ENCODE peak calls at places on chromosomes 4 and X, in six cellular contexts. Y is immature natural killer cell, J is EH, Q is left lobe of liver, R is activated T-cell treated with anti-CD3 and anti-CD28 coated beads for 1 hour, I is dermis microvascular lymphatic vessel endothelial cell. U is an unnamed sample.

GRCh38 chr4:5165419-5166369 is 114.4 kb downstream of the STK32B start:
- DNase-seq in Y (no peak), J (peak), Q (no peak), R (no peak), I (peak), U (no peak)

GRCh38 chrX:17654116-17654515 is 83.2 kb upstream of the SCML1 start:
- DNase-seq in Y (peak), J (no peak), Q (no peak), R (no peak), I (no peak), U (peak)

GRCh38 chr4:46270986-46271596 is 118.8 kb downstream of the GABRA2 start:
- DNase-seq in Y (no peak), J (no peak), Q (no peak), R (no peak), I (no peak), U (no peak)

GRCh38 chrX:107574711-107575110 is 53.6 kb upstream of the PRPS1 start:
- DNase-seq in Y (no peak), J (peak), Q (no peak), R (no peak), I (no peak), U (no peak)

GRCh38 chrX:149314031-149314430 is 191.1 kb downstream of the IDS start:
- DNase-seq in Y (no peak), J (peak), Q (no peak), R (no peak), I (no peak), U (no peak)

GRCh38 chr4:107183155-107183774 is 147.2 kb upstream of the DKK2 start:
- DNase-seq in Y (no peak), J (peak), Q (no peak), R (no peak), I (peak), U (no peak)

GRCh38 chr4:145763399-145763798 is 83.5 kb downstream of the C4orf51 start:
- DNase-seq in Y (no peak), J (no peak), Q (no peak), R (no peak), I (no peak), U (no peak)

GRCh38 chr4:77043507-77044131 is 32.2 kb downstream of the CCNI start:
- DNase-seq in Y (no peak), J (peak), Q (no peak), R (no peak), I (no peak), U (no peak)

GRCh38 chr4:3270141-3270611 is 21.2 kb downstream of the MSANTD1 start:
- DNase-seq in Y (no peak), J (no peak), Q (no peak), R (no peak), I (no peak), U (no peak)

GRCh38 chr4:105140684-105141490 is 5.8 kb upstream of the TET2 start:
- DNase-seq in Y (peak), J (peak), Q (no peak), R (peak), I (peak), U (peak)

GRCh38 chrX:9906919-9907318 is 60.2 kb upstream of the CLDN34 start:
- DNase-seq in Y (no peak), J (no peak), Q (no peak), R (no peak), I (peak), U (no peak)

GRCh38 chr4:83561381-83561780 is 25.5 kb downstream of the GPAT3 start:
- DNase-seq in Y (no peak), J (peak), Q (peak), R (no peak), I (peak), U (no peak)

GRCh38 chrX:54484666-54485065 is 11.4 kb downstream of the FGD1 start:
- DNase-seq in Y (no peak), J (peak), Q (no peak), R (no peak), I (no peak), U (no peak)

GRCh38 chrX:40108084-40108958 is 10.6 kb upstream of the BCOR start:
- DNase-seq in Y (no peak), J (no peak), Q (peak), R (no peak), I (peak), U (no peak)

GRCh38 chr4:11634283-11634682 is 205.6 kb upstream of the HS3ST1 start:
- DNase-seq in Y (no peak), J (no peak), Q (no peak), R (no peak), I (no peak), U (no peak)

GRCh38 chrX:40646489-40647306 is 663 bp downstream of the CXorf38 start:
- DNase-seq in Y (peak), J (peak), Q (peak), R (peak), I (peak), U (peak)

GRCh38 chr4:17447675-17448298 is 64.1 kb downstream of the QDPR start:
- DNase-seq in Y (peak), J (peak), Q (no peak), R (peak), I (peak), U (peak)

GRCh38 chr4:181592221-181592745 is 650.9 kb upstream of the TENM3 start:
- DNase-seq in Y (no peak), J (peak), Q (no peak), R (no peak), I (no peak), U (no peak)

GRCh38 chr4:55791666-55792065 is 27.9 kb upstream of the EXOC1L start:
- DNase-seq in Y (no peak), J (no peak), Q (no peak), R (no peak), I (no peak), U (no peak)

GRCh38 chr4:105767579-105767978 is 59.0 kb downstream of the GSTCD start:
- DNase-seq in Y (no peak), J (no peak), Q (no peak), R (no peak), I (no peak), U (no peak)

GRCh38 chr4:153466637-153467153 is 535 bp downstream of the TMEM131L start:
- DNase-seq in Y (no peak), J (no peak), Q (no peak), R (no peak), I (no peak), U (no peak)

U was measured in effector memory CD8-positive, alpha-beta T cell.